ENCODE peak calls at places on chromosomes 16 and 17, in seven cellular contexts. O, F, R, B, V, Q and Y are unnamed samples.

GRCh38 chr16:88850531-88851199 is 6.1 kb downstream of the GALNS start:
- DNase-seq in O (no peak), F (no peak), Q (no peak), B (no peak), V (no peak), R (no peak), Y (no peak)

GRCh38 chr17:28901866-28902818 is 737 bp downstream of the DHRS13 start:
- DNase-seq in V (no peak), R (peak), B (peak), F (peak), O (peak), Q (peak), Y (peak)

GRCh38 chr16:7086842-7087616 is 245.6 kb upstream of the RBFOX1 start:
- DNase-seq in Q (no peak), B (no peak), V (no peak), F (no peak), R (peak), O (peak), Y (peak)

GRCh38 chr17:1232786-1233185 is 37.5 kb upstream of the BHLHA9 start:
- DNase-seq in B (no peak), O (no peak), F (no peak), V (no peak), R (peak), Q (no peak), Y (no peak)

GRCh38 chr16:6160303-6160702 is 1062.7 kb upstream of the EEF2KMT start:
- DNase-seq in R (peak), O (no peak), B (no peak), F (no peak), V (no peak), Q (no peak), Y (peak)

GRCh38 chr17:48045270-48046001 is 2.7 kb upstream of the NFE2L1 start:
- DNase-seq in Q (no peak), O (no peak), B (no peak), F (peak), V (no peak), R (peak), Y (no peak)

GRCh38 chr17:80380068-80381061 is 34.6 kb upstream of the ENDOV start:
- DNase-seq in B (no peak), V (no peak), R (no peak), Q (no peak), F (no peak), O (no peak), Y (no peak)

GRCh38 chr17:57425903-57426574 is 169.7 kb downstream of the MSI2 start:
- DNase-seq in B (no peak), O (no peak), Q (no peak), R (no peak), V (no peak), F (no peak), Y (no peak)

GRCh38 chr17:38560503-38561318 is 45.0 kb downstream of the SRCIN1 start:
- DNase-seq in R (no peak), B (peak), F (no peak), Q (no peak), V (no peak), O (peak), Y (no peak)

GRCh38 chr16:72013389-72013788 is 4.8 kb downstream of the DHODH start:
- DNase-seq in F (no peak), V (peak), R (peak), O (no peak), Q (peak), B (no peak), Y (peak)

GRCh38 chr16:86962913-86963312 is 354.3 kb downstream of the C16orf95 start:
- DNase-seq in F (no peak), Q (no peak), R (no peak), O (no peak), B (no peak), V (no peak), Y (no peak)

GRCh38 chr17:30095507-30096244 is 20.9 kb upstream of the NSRP1 start:
- DNase-seq in F (peak), V (peak), B (peak), R (peak), O (peak), Q (no peak), Y (peak)